ENCODE peak calls at places on chromosomes 2 and 18, in nine cellular contexts. T, H, O, Q, L, D, C, U and P are unnamed samples.
A peak's percentile ranks its signal among the peaks of the same experiment; 100 is the strongest.

GRCh38 chr2:219278655-219279150 is 463 bp upstream of the DNAJB2 start:
- DNase-seq in O (no peak), U (no peak), D (no peak), Q (no peak), L (no peak), H (no peak), T (no peak), C (no peak), P (no peak)

GRCh38 chr2:9280204-9280603 is 73.6 kb downstream of the ASAP2 start:
- DNase-seq in H (no peak), O (no peak), U (no peak), C (no peak), L (no peak), T (no peak), Q (no peak), D (no peak), P (no peak)

GRCh38 chr2:37779611-37780010 is 108.2 kb upstream of the CDC42EP3 start:
- DNase-seq in U (no peak), O (no peak), H (no peak), Q (no peak), L (no peak), C (no peak), D (no peak), T (no peak), P (no peak)

GRCh38 chr2:215847718-215848117 is 165.6 kb downstream of the MREG start:
- DNase-seq in U (no peak), C (no peak), H (no peak), O (no peak), D (no peak), L (no peak), Q (no peak), T (no peak), P (no peak)

GRCh38 chr18:26004827-26005226 is 85.6 kb downstream of the SS18 start:
- DNase-seq in L (no peak), Q (no peak), T (no peak), D (no peak), O (no peak), C (no peak), H (no peak), U (no peak), P (peak; percentile 4)

GRCh38 chr2:74602553-74603281 is 45.4 kb downstream of the M1AP start:
- DNase-seq in D (no peak), L (no peak), Q (peak; percentile 42), H (no peak), C (no peak), U (no peak), O (no peak), T (no peak), P (no peak)

GRCh38 chr18:54787616-54788015 is 40.7 kb upstream of the RAB27B start:
- DNase-seq in T (no peak), C (no peak), U (no peak), Q (peak; percentile 31), O (no peak), L (no peak), H (no peak), D (no peak), P (no peak)

GRCh38 chr2:118059919-118060478 is 28.3 kb upstream of the INSIG2 start:
- DNase-seq in Q (peak; percentile 44), O (no peak), C (no peak), T (no peak), H (no peak), D (no peak), L (no peak), U (no peak), P (no peak)

GRCh38 chr2:65366595-65367125 is 65.7 kb downstream of the SPRED2 start:
- DNase-seq in T (no peak), H (peak; percentile 69), U (no peak), C (no peak), O (no peak), D (no peak), L (no peak), Q (peak; percentile 94), P (peak; percentile 35)

GRCh38 chr2:229660951-229661350 is 53.4 kb downstream of the DNER start:
- DNase-seq in D (no peak), U (no peak), O (no peak), Q (peak; percentile 6), T (no peak), L (no peak), C (no peak), H (no peak), P (no peak)

GRCh38 chr2:6863792-6864191 is 1.9 kb downstream of the CMPK2 start:
- DNase-seq in Q (no peak), D (peak; percentile 14), C (no peak), U (no peak), O (no peak), T (no peak), L (no peak), H (no peak), P (peak; percentile 85)

GRCh38 chr2:6864938-6865345 is 765 bp downstream of the CMPK2 start:
- DNase-seq in C (no peak), Q (peak; percentile 9), U (peak; percentile 21), D (no peak), H (peak; percentile 16), O (peak; percentile 43), L (no peak), T (no peak), P (no peak)

GRCh38 chr2:6866239-6866745 is 585 bp upstream of the CMPK2 start:
- DNase-seq in O (peak; percentile 48), U (peak; percentile 50), Q (peak; percentile 21), C (peak; percentile 42), T (no peak), H (peak; percentile 42), L (no peak), D (peak; percentile 60), P (peak; percentile 33)

GRCh38 chr2:6865346-6866238 is at the start of gene CMPK2:
- DNase-seq in T (peak; percentile 17), O (peak; percentile 75), Q (peak; percentile 33), L (no peak), D (peak; percentile 95), U (peak; percentile 84), C (peak; percentile 81), H (peak; percentile 85), P (peak; percentile 73)

DNA sequence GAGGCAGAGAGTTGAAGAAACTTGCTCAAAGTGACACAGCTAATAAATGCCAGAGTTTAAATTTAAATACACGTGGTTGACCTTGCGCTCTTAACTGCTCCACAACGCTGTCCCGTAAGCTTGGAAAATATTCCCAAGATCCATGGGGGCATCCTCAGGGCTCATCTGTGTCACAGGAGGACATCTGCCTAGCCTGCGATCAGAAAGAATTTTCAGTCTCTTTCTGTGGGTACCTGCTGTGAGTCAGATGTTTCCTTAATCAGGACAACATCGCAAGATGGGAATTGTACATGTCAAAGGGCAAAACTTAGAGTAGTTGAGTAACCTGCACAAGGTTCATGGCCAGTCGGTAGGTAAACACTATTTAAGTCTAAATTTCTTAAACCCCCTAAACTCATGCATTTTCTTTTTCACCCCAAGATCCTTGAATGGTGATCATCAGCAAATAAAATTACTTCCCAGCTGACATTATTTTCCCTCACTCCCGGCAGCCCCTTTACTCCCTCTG is 1.4 kb downstream of the CMPK2 start:
- DNase-seq in C (no peak), L (no peak), D (no peak), H (no peak), Q (no peak), T (no peak), O (no peak), U (no peak), P (no peak)
- H3K36me3 ChIP-seq in C (no peaks in the 10 kb centered on the region), L (no peaks in the 10 kb centered on the region), D (no peaks in the 10 kb centered on the region), H (no peaks in the 10 kb centered on the region), Q (no peaks in the 10 kb centered on the region), T (no peaks in the 10 kb centered on the region), O (no peaks in the 10 kb centered on the region), U (no peaks in the 10 kb centered on the region), P (no peaks in the 10 kb centered on the region)

GRCh38 chr2:101624706-101625332 is 72.7 kb upstream of the MAP4K4 start:
- DNase-seq in D (no peak), C (no peak), O (no peak), L (no peak), Q (no peak), T (no peak), U (no peak), H (no peak), P (no peak)
- H3K4me1 ChIP-seq in D (no peaks in the 10 kb centered on the region), C (peaks cover 15% of the 10 kb centered on the region), O (no peaks in the 10 kb centered on the region), L (no peaks in the 10 kb centered on the region), Q (no peaks in the 10 kb centered on the region), T (peaks cover 7% of the 10 kb centered on the region), U (no peaks in the 10 kb centered on the region), H (no peaks in the 10 kb centered on the region), P (no peaks in the 10 kb centered on the region)

DNA sequence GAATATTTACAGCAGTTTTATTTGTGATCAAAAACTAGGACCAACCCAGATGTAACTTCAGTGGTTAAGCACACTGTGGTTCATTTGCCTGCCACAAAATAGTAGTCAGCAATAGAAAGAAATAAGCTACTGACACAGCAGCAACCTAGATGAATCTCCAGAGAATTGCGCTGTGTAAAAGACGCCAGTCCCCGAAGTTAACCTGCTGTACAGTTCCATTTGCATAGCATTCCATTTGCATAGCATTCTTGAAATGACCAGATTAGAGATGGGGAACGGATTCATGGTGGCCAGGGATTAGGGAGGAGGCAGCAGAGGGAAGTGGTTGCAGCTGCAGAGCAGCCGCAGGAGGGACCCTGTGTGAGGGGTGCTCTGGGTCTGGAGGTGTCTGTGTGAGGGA is 39.3 kb upstream of the NFATC1 start:
- DNase-seq in L (no peak), C (no peak), H (no peak), U (no peak), T (no peak), D (no peak), O (no peak), Q (no peak), P (no peak)
- H3K36me3 ChIP-seq in L (peaks cover 22% of the 10 kb centered on the region), C (peaks cover 24% of the 10 kb centered on the region), H (no peaks in the 10 kb centered on the region), U (peaks cover 2% of the 10 kb centered on the region), T (peaks cover 2% of the 10 kb centered on the region), D (peaks cover 21% of the 10 kb centered on the region), O (peaks cover 2% of the 10 kb centered on the region), Q (no peaks in the 10 kb centered on the region), P (no peaks in the 10 kb centered on the region)

GRCh38 chr2:232891621-232892071 is 21.6 kb downstream of the SNORC start:
- DNase-seq in L (no peak), Q (no peak), H (no peak), D (no peak), C (no peak), O (no peak), U (no peak), T (no peak), P (no peak)
- H3K4me1 ChIP-seq in L (no peaks in the 10 kb centered on the region), Q (no peaks in the 10 kb centered on the region), H (no peaks in the 10 kb centered on the region), D (peaks cover 3% of the 10 kb centered on the region), C (no peaks in the 10 kb centered on the region), O (peaks cover 32% of the 10 kb centered on the region), U (peaks cover 6% of the 10 kb centered on the region), T (peaks cover 13% of the 10 kb centered on the region), P (no peaks in the 10 kb centered on the region)